ENCODE peak calls at places on chromosomes 11 and 22, in seven cellular contexts. C is osteocyte, D is C1 segment of cervical spinal cord, U is fibroblast of the conjunctiva, S is AG09309, E is tibial nerve, N is NCI-H1417. M is an unnamed sample.

GRCh38 chr22:38176170-38176741 is 5.4 kb downstream of the PLA2G6 start:
- DNase-seq in C (no peak), D (no peak), U (no peak), S (peak; percentile 60), E (peak; percentile 61), N (no peak), M (peak; percentile 51)

GRCh38 chr22:38843201-38843715 is 570 bp downstream of the NPTXR start:
- DNase-seq in C (no peak), D (no peak), U (peak; percentile 35), S (no peak), E (no peak), N (peak; percentile 73), M (peak; percentile 70)

GRCh38 chr11:124839051-124839971 is 25.9 kb upstream of the ROBO3 start:
- DNase-seq in C (peak; percentile 77), D (no peak), U (no peak), S (no peak), E (no peak), N (peak; percentile 89), M (peak; percentile 51)

GRCh38 chr11:34926101-34926830 is 9.8 kb downstream of the PDHX start:
- DNase-seq in C (no peak), D (peak; percentile 34), U (peak; percentile 46), S (peak; percentile 16), E (peak; percentile 28), N (peak; percentile 29), M (no peak)

GRCh38 chr11:57546869-57547518 is 9.6 kb downstream of the SMTNL1 start:
- DNase-seq in C (no peak), D (no peak), U (no peak), S (no peak), E (no peak), N (no peak), M (peak; percentile 53)

GRCh38 chr11:79940976-79941735 is 500.3 kb upstream of the TENM4 start:
- DNase-seq in C (no peak), D (no peak), U (no peak), S (no peak), E (no peak), N (no peak), M (no peak)

GRCh38 chr11:11782532-11783110 is 59.2 kb upstream of the USP47 start:
- DNase-seq in C (no peak), D (no peak), U (no peak), S (no peak), E (no peak), N (peak; percentile 48), M (no peak)

GRCh38 chr22:23401111-23401909 is 178.8 kb downstream of the IGLL1 start:
- DNase-seq in C (no peak), D (no peak), U (no peak), S (peak; percentile 62), E (no peak), N (no peak), M (no peak)

GRCh38 chr22:32836286-32836859 is 34.9 kb downstream of the TIMP3 start:
- DNase-seq in C (no peak), D (no peak), U (no peak), S (no peak), E (no peak), N (no peak), M (no peak)

GRCh38 chr22:28594784-28595324 is 84.8 kb downstream of the TTC28 start:
- DNase-seq in C (no peak), D (peak; percentile 6), U (peak; percentile 75), S (peak; percentile 49), E (no peak), N (peak; percentile 22), M (no peak)

GRCh38 chr11:65309006-65309405 is 5.7 kb upstream of the CDC42EP2 start:
- DNase-seq in C (no peak), D (no peak), U (no peak), S (no peak), E (no peak), N (no peak), M (no peak)

GRCh38 chr11:123219066-123219697 is 24.1 kb upstream of the CLMP start:
- DNase-seq in C (no peak), D (no peak), U (no peak), S (no peak), E (no peak), N (no peak), M (no peak)

GRCh38 chr11:119991669-119992068 is 146.2 kb downstream of the TRIM29 start:
- DNase-seq in C (no peak), D (no peak), U (no peak), S (no peak), E (no peak), N (peak; percentile 36), M (peak; percentile 93)

GRCh38 chr11:69921429-69922014 is 102.3 kb upstream of the FGF3 start:
- DNase-seq in C (no peak), D (no peak), U (no peak), S (no peak), E (no peak), N (no peak), M (no peak)

GRCh38 chr22:50612715-50613221 is 12.2 kb downstream of the MAPK8IP2 start:
- DNase-seq in C (no peak), D (no peak), U (no peak), S (no peak), E (no peak), N (no peak), M (peak; percentile 47)

GRCh38 chr11:128548655-128549255 is 38.6 kb downstream of the ETS1 start:
- DNase-seq in C (no peak), D (no peak), U (no peak), S (no peak), E (peak; percentile 30), N (no peak), M (no peak)

GRCh38 chr11:107427569-107428180 is 29.9 kb downstream of the CWF19L2 start:
- DNase-seq in C (no peak), D (no peak), U (no peak), S (no peak), E (no peak), N (peak; percentile 30), M (no peak)